ENCODE peak calls at places on chromosomes 12 and 14, in four cellular contexts. M is suprapubic skin, T is SK-N-SH, R is K562. F is an unnamed sample.

GRCh38 chr12:74317078-74317581 is 220.5 kb upstream of the ATXN7L3B start:
- DNase-seq in R (no peak), M (no peak), T (no peak), F (peak)

GRCh38 chr12:99984271-99985128 is at the start of gene ANKS1B:
- DNase-seq in R (peak), T (peak), M (no peak), F (peak)

GRCh38 chr12:130119241-130119861 is 42.9 kb upstream of the FZD10 start:
- DNase-seq in M (no peak), T (no peak), R (no peak), F (no peak)

GRCh38 chr14:104917992-104918391 is 6.7 kb upstream of the PLD4 start:
- DNase-seq in T (no peak), M (peak), R (no peak), F (no peak)

GRCh38 chr12:93950321-93950720 is 198.1 kb upstream of the PLXNC1 start:
- DNase-seq in T (no peak), R (no peak), M (no peak), F (no peak)

GRCh38 chr14:24233538-24233866 is 773 bp downstream of the GMPR2 start:
- DNase-seq in T (no peak), R (no peak), M (no peak), F (no peak)

GRCh38 chr14:22420598-22421186 is 168.3 kb downstream of the DAD1 start:
- DNase-seq in R (no peak), M (no peak), T (no peak), F (no peak)

GRCh38 chr12:46263140-46264017 is 5.5 kb downstream of the SLC38A1 start:
- DNase-seq in R (no peak), T (no peak), M (no peak), F (peak)

GRCh38 chr14:75826599-75826998 is 155.2 kb downstream of the TGFB3 start:
- DNase-seq in R (no peak), T (no peak), M (no peak), F (no peak)

GRCh38 chr14:53953828-53954550 is 2.6 kb downstream of the BMP4 start:
- DNase-seq in R (no peak), T (peak), M (no peak), F (peak)

GRCh38 chr12:52926596-52927241 is 21.8 kb upstream of the KRT8 start:
- DNase-seq in M (no peak), T (no peak), R (peak), F (no peak)

GRCh38 chr12:123269980-123270379 is 1.7 kb downstream of the CDK2AP1 start:
- DNase-seq in M (no peak), R (no peak), T (peak), F (peak)

GRCh38 chr12:31803306-31804184 is 74.7 kb upstream of the AMN1 start:
- DNase-seq in R (no peak), M (no peak), T (no peak), F (peak)

GRCh38 chr12:51898937-51899336 is 8.4 kb upstream of the ACVRL1 start:
- DNase-seq in R (no peak), M (no peak), T (no peak), F (no peak)

GRCh38 chr14:58428011-58428807 is 690 bp downstream of the KIAA0586 start:
- DNase-seq in T (peak), R (peak), M (no peak), F (peak)

DNA sequence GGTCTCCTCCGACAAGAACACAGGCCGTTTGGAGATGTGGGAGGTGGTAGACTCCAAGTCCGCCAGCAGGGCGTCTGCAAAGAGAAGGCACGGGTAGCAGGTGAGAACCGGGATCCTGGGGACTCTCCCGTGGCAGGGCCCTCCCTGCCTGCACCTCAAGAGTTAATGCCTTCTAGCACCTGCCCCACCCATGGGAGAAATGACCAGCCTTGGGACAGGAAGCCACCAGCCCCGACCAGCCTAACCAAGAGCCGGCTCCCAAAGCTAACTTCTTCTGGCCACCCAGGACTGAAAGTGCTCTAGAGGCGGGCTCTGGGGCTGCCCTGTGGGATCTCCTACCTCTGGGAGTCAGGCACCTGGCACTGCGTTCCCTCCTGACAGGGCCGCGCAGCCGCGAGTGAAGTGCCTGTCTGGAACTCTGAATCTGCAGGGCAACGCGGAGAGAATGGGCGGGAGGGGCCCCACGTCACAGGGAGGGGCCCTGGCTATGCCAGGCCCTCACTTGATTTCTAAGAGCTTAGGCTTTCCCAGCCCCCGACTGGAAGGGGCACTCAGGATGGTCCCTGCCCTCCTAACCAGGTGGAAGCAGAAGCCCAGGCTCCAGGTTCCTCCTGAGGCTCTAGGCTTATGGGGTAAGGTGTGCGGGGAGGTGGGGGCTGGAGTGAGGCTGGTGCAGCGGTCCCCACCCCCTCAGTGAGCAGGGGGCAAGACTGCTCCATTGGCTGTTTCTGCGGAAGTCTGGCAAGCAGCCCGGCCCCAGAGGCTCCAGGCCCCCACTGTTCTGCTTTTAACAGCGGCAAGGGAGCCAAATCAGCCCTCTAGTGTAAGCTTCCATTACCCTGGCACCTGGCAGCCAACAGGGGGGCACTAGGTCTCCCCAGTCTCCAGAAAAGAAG is 23.6 kb upstream of the RPLP0 start:
- DNase-seq in M (peak), T (peak), R (no peak), F (no peak)
- TF ChIP-seq POLR2AphosphoS5 in M (no peak), T (no peak), R (no peak), F (no peak)

GRCh38 chr14:68794856-68795601 is 2.2 kb upstream of the ZFP36L1 start:
- DNase-seq in T (peak), M (peak), R (peak), F (peak)
- TF ChIP-seq POLR2AphosphoS5 in T (peak), M (no peak), R (no peak), F (peak)

GRCh38 chr14:100682749-100683148 is 43.9 kb upstream of the DLK1 start:
- DNase-seq in M (no peak), T (no peak), R (no peak), F (no peak)

GRCh38 chr14:100681111-100681510 is 45.6 kb upstream of the DLK1 start:
- DNase-seq in M (no peak), T (no peak), R (no peak), F (no peak)

GRCh38 chr14:100679170-100679569 is 47.5 kb upstream of the DLK1 start:
- DNase-seq in T (no peak), M (no peak), R (no peak), F (no peak)

GRCh38 chr14:100679707-100680438 is 46.8 kb upstream of the DLK1 start:
- DNase-seq in T (no peak), M (no peak), R (no peak), F (no peak)

DNA sequence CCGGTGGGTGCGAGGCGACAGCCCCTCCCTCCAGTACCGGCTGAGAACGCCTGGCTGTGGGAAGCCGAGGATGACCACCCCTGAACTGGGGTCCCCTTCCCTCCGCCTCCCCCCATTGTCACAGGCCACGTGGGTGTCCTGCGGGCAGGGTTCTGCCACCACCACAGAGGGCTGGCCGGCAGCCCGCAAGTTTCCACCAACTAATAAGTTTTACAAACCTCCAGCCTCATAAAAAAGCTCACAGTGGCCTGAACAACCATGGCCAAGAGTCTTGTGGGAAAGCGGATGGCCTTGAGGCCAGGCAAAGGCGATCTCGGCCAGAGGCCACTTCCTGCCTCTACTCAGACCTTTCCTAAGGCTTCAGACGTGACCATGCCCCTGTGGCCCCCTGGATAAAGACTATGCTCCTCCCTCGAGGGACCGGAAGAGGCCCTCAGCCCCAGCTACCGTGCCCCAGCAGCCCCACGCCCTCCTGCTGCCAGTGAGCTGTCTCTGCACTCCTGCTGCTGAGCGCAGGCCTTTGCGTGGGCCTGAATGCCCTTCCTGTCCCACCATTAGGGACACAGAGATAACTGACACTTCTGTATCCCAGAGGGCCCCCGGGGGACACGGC is 46.1 kb upstream of the DLK1 start:
- DNase-seq in M (no peak), T (no peak), R (peak), F (no peak)
- TF ChIP-seq POLR2AphosphoS5 in M (no peak), T (no peak), R (no peak), F (no peak)

DNA sequence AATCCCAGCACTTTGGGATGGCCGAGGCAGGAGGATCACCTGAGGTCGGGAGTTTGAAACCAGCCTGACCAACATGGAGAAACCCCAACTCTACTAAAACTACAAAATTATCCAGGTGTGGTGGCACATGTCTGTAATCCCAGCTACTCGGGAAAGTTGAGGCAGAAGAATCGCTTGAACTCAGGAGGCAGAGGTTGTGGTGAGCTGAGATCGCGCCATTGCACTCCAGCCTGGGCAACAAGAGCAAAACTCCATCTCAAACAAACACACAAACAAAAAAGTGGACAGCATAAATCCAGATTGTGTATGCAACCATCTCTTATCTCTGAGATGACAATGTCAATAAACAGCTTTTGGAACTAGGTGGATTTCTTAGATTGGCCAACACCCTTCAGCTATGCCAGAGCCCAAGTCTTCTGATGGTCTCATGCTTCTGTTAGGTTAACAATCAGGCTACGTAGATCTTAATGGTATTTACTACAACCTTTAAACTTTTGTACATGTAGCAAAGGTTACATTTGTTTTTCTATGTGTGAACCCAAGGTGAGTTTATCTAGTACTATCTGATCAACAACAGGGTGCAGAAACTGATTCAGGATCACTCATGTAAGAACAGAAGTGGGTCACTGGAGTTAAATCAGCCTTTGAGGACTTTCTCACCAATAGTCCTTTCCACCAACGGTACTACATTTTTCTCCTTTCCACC is 73.7 kb downstream of the DUSP16 start:
- DNase-seq in M (no peak), T (no peak), R (no peak), F (no peak)
- TF ChIP-seq POLR2AphosphoS5 in M (no peak), T (no peak), R (no peak), F (no peak)

DNA sequence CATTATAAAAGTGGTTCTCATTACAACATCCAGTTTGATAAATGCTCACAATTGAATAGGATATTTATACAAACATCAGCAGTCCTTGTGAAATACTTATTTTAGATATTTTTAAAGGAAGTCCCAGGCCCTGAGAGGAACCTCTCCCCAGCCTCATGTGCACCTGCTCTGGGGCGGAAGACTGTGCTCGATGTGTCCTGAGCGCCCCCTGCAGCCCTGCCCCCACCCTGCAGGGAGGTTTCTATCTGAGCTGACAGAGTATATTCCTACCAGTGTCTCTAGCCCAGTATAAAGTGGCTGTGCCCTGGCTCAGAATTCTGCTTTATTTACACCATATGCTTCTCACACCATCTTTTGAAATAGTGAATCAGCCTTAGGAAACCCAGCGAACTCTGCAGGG is 1349.1 kb downstream of the TMEM121 start:
- DNase-seq in R (no peak), T (no peak), M (no peak), F (no peak)
- TF ChIP-seq POLR2AphosphoS5 in R (no peak), T (no peak), M (no peak), F (no peak)

GRCh38 chr12:56161677-56162351 is 3.7 kb downstream of the MYL6 start:
- DNase-seq in T (no peak), R (no peak), M (no peak), F (peak)
- TF ChIP-seq POLR2AphosphoS5 in T (no peak), R (peak), M (no peak), F (no peak)